ENCODE peak calls at places on chromosomes 13 and 19, in five cellular contexts. X, D, Y, R and P are unnamed samples.

GRCh38 chr13:24119593-24120508 is 40.7 kb upstream of the SPATA13 start:
- DNase-seq in X (no peak), D (no peak), R (no peak), Y (no peak), P (no peak)

GRCh38 chr19:4730740-4731171 is 7.1 kb upstream of the DPP9 start:
- DNase-seq in Y (peak), R (no peak), D (no peak), X (peak), P (no peak)

GRCh38 chr13:27461940-27462584 is 11.7 kb upstream of the MTIF3 start:
- DNase-seq in D (no peak), X (no peak), R (no peak), Y (no peak), P (no peak)

GRCh38 chr19:17871878-17872250 is at the start of gene SLC5A5:
- DNase-seq in X (peak), D (no peak), R (no peak), Y (peak), P (no peak)

GRCh38 chr13:82062772-82063171 is 1721.8 kb upstream of the SPRY2 start:
- DNase-seq in R (no peak), D (no peak), X (no peak), Y (no peak), P (no peak)

GRCh38 chr13:110250258-110250891 is 56.6 kb downstream of the COL4A1 start:
- DNase-seq in D (no peak), R (peak), X (no peak), Y (no peak), P (no peak)

GRCh38 chr19:1248454-1249297 is at the start of gene MIDN:
- DNase-seq in D (peak), X (peak), R (peak), Y (peak), P (peak)

GRCh38 chr13:105634059-105634458 is 901.4 kb downstream of the EFNB2 start:
- DNase-seq in R (no peak), X (no peak), Y (no peak), D (no peak), P (no peak)

GRCh38 chr19:56508282-56508778 is 675 bp downstream of the ZNF471 start:
- DNase-seq in D (no peak), X (no peak), Y (no peak), R (no peak), P (no peak)

GRCh38 chr19:2032296-2032941 is 16.9 kb upstream of the BTBD2 start:
- DNase-seq in R (peak), Y (no peak), X (peak), D (peak), P (peak)

GRCh38 chr19:16801599-16801998 is 27.6 kb upstream of the SIN3B start:
- DNase-seq in X (no peak), D (no peak), R (no peak), Y (peak), P (no peak)

GRCh38 chr13:74162135-74162534 is 27.9 kb upstream of the KLF12 start:
- DNase-seq in Y (no peak), D (no peak), R (no peak), X (no peak), P (no peak)

GRCh38 chr13:71797487-71797886 is 69.5 kb downstream of the DACH1 start:
- DNase-seq in X (no peak), Y (peak), D (no peak), R (no peak), P (no peak)

GRCh38 chr19:709965-710714 is 1.4 kb downstream of the PALM start:
- DNase-seq in X (no peak), R (peak), Y (no peak), D (no peak), P (no peak)

GRCh38 chr13:58598241-58598640 is 966.7 kb downstream of the PCDH17 start:
- DNase-seq in X (no peak), D (no peak), Y (no peak), R (no peak), P (no peak)

GRCh38 chr13:77584111-77584510 is 48.6 kb downstream of the SCEL start:
- DNase-seq in R (no peak), Y (no peak), D (peak), X (no peak), P (no peak)

GRCh38 chr19:50427318-50427925 is 5.3 kb upstream of the MYBPC2 start:
- DNase-seq in X (no peak), D (no peak), R (no peak), Y (no peak), P (no peak)

GRCh38 chr13:55160911-55161310 is 1979.8 kb upstream of the PRR20A start:
- DNase-seq in X (no peak), D (peak), Y (no peak), R (no peak), P (no peak)

GRCh38 chr13:110023729-110024645 is 237.6 kb upstream of the IRS2 start:
- DNase-seq in R (peak), Y (no peak), X (peak), D (peak), P (peak)